ENCODE peak calls at places on chromosomes 7 and 10, in ten cellular contexts. G is AG09309; E is epithelial cell of prostate; K is COR-L47; S is HEK293T; M is hepatocyte; Q is mammary epithelial cell; R is GM04503; I is stimulated activated CD8-positive, alpha-beta memory T cell treated with anti-CD3 and anti-CD28 coated beads, Interleukin-7, amount 100 ng/mL, for 1 hour; C is prostate gland. T is an unnamed sample.

GRCh38 chr7:40447345-40447744 is 312.5 kb downstream of the SUGCT start:
- DNase-seq in K (no peak), Q (no peak), C (no peak), S (no peak), I (no peak), R (no peak), G (no peak), M (no peak), E (no peak), T (peak)

GRCh38 chr10:110827410-110827809 is 44.3 kb upstream of the PDCD4 start:
- DNase-seq in K (no peak), M (no peak), R (no peak), I (no peak), Q (peak), C (no peak), G (peak), E (peak), S (no peak), T (no peak)

GRCh38 chr10:61460835-61461234 is 7.7 kb upstream of the TMEM26 start:
- DNase-seq in C (no peak), S (no peak), M (no peak), R (no peak), Q (no peak), I (no peak), E (no peak), G (no peak), K (no peak), T (no peak)

GRCh38 chr10:87608756-87609155 is 50.9 kb upstream of the PAPSS2 start:
- DNase-seq in Q (no peak), K (no peak), M (peak), C (no peak), R (no peak), I (no peak), G (no peak), E (no peak), S (no peak), T (no peak)

GRCh38 chr10:49526624-49527023 is 12.3 kb downstream of the ERCC6 start:
- DNase-seq in K (no peak), C (no peak), R (no peak), G (peak), S (no peak), E (no peak), I (no peak), M (no peak), Q (no peak), T (no peak)

GRCh38 chr7:40551685-40552576 is 417.1 kb downstream of the SUGCT start:
- DNase-seq in I (no peak), Q (peak), E (peak), S (no peak), K (no peak), C (no peak), R (no peak), M (peak), G (peak), T (peak)

GRCh38 chr10:33139191-33139646 is 181.2 kb upstream of the ITGB1 start:
- DNase-seq in M (no peak), K (no peak), Q (no peak), C (no peak), R (no peak), S (no peak), E (no peak), G (no peak), I (peak), T (no peak)

GRCh38 chr10:5512881-5513698 is 11.7 kb upstream of the CALML3 start:
- DNase-seq in Q (no peak), I (no peak), K (no peak), R (no peak), G (no peak), E (no peak), M (no peak), C (no peak), S (no peak), T (no peak)

GRCh38 chr10:92702301-92702916 is 12.7 kb downstream of the HHEX start:
- DNase-seq in G (no peak), S (no peak), M (no peak), E (no peak), C (no peak), R (no peak), I (no peak), Q (no peak), K (no peak), T (no peak)

T was measured in SK-MEL-5.